ENCODE peak calls at places on chromosomes 12 and 14, in five cellular contexts. C is kidney epithelial cell, X is A172, D is foreskin fibroblast, U is NCI-H524. O is an unnamed sample.

GRCh38 chr12:63103489-63104131 is 47.4 kb downstream of the AVPR1A start:
- DNase-seq in C (no peak), X (peak), D (no peak), U (peak), O (peak)

GRCh38 chr12:91335724-91336123 is 153.1 kb upstream of the DCN start:
- DNase-seq in C (no peak), X (no peak), D (peak), U (peak), O (no peak)

GRCh38 chr14:80215081-80215480 is 3.8 kb upstream of the DIO2 start:
- DNase-seq in C (no peak), X (no peak), D (no peak), U (no peak), O (no peak)

GRCh38 chr14:85437143-85437542 is 92.8 kb upstream of the FLRT2 start:
- DNase-seq in C (peak), X (peak), D (peak), U (no peak), O (peak)

GRCh38 chr14:23182372-23183014 is 967 bp downstream of the SLC7A8 start:
- DNase-seq in C (no peak), X (no peak), D (no peak), U (peak), O (peak)

GRCh38 chr14:100065942-100066574 is 836 bp downstream of the EVL start:
- DNase-seq in C (no peak), X (no peak), D (no peak), U (no peak), O (no peak)

GRCh38 chr12:121154793-121155375 is 22.2 kb downstream of the P2RX7 start:
- DNase-seq in C (no peak), X (no peak), D (no peak), U (no peak), O (no peak)

GRCh38 chr14:29465095-29465494 is 462.6 kb downstream of the PRKD1 start:
- DNase-seq in C (no peak), X (no peak), D (no peak), U (no peak), O (no peak)

GRCh38 chr14:100076630-100077029 is 11.4 kb downstream of the EVL start:
- DNase-seq in C (no peak), X (peak), D (peak), U (no peak), O (peak)